ENCODE peak calls at places on chromosomes 12 and 14, in four cellular contexts. One of them, this sample, is unnamed.
A peak's percentile ranks its signal among the peaks of the same experiment; 100 is the strongest.

GRCh38 chr12:114434341-114434740 is 28.4 kb upstream of the TBX5 start:
- DNase-seq in WTC11: no peak
- DNase-seq in HepG2: no peak
- DNase-seq in GM23338: no peak
- DNase-seq in this sample: no peak

GRCh38 chr14:91317381-91318313 is 73.1 kb upstream of the GPR68 start:
- DNase-seq in WTC11: no peak
- DNase-seq in HepG2: no peak
- DNase-seq in GM23338: no peak
- DNase-seq in this sample: peak; percentile 23

GRCh38 chr12:106672308-106673085 is 89.7 kb downstream of the RFX4 start:
- DNase-seq in WTC11: no peak
- DNase-seq in HepG2: no peak
- DNase-seq in GM23338: peak; percentile 61
- DNase-seq in this sample: no peak

GRCh38 chr12:57849035-57849434 is 2.5 kb upstream of the CTDSP2 start:
- DNase-seq in WTC11: no peak
- DNase-seq in HepG2: no peak
- DNase-seq in GM23338: no peak
- DNase-seq in this sample: no peak

GRCh38 chr12:122888232-122888752 is 7.6 kb downstream of the VPS37B start:
- DNase-seq in WTC11: peak; percentile 46
- DNase-seq in HepG2: peak; percentile 78
- DNase-seq in GM23338: peak; percentile 89
- DNase-seq in this sample: no peak

GRCh38 chr12:125178222-125178621 is 113.0 kb downstream of the AACS start:
- DNase-seq in WTC11: no peak
- DNase-seq in HepG2: no peak
- DNase-seq in GM23338: no peak
- DNase-seq in this sample: no peak

GRCh38 chr14:105136401-105137322 is 31.9 kb downstream of the JAG2 start:
- DNase-seq in WTC11: no peak
- DNase-seq in HepG2: no peak
- DNase-seq in GM23338: peak; percentile 55
- DNase-seq in this sample: no peak

GRCh38 chr14:64732536-64733120 is 28.4 kb downstream of the PLEKHG3 start:
- DNase-seq in WTC11: no peak
- DNase-seq in HepG2: no peak
- DNase-seq in GM23338: no peak
- DNase-seq in this sample: no peak

GRCh38 chr12:5889381-5890047 is 55.5 kb downstream of the ANO2 start:
- DNase-seq in WTC11: no peak
- DNase-seq in HepG2: peak; percentile 26
- DNase-seq in GM23338: peak; percentile 44
- DNase-seq in this sample: peak; percentile 15

GRCh38 chr14:98233656-98234055 is 1038.3 kb downstream of the BCL11B start:
- DNase-seq in WTC11: no peak
- DNase-seq in HepG2: no peak
- DNase-seq in GM23338: peak; percentile 11
- DNase-seq in this sample: no peak

GRCh38 chr14:54108481-54109471 is 152.2 kb upstream of the BMP4 start:
- DNase-seq in WTC11: no peak
- DNase-seq in HepG2: peak; percentile 96
- DNase-seq in GM23338: no peak
- DNase-seq in this sample: no peak

GRCh38 chr12:119154435-119154818 is 24.3 kb upstream of the HSPB8 start:
- DNase-seq in WTC11: peak; percentile 97
- DNase-seq in HepG2: no peak
- DNase-seq in GM23338: peak; percentile 97
- DNase-seq in this sample: peak; percentile 74
- TF ChIP-seq CREB1 in WTC11: no peak
- TF ChIP-seq CREB1 in HepG2: no peak
- TF ChIP-seq CREB1 in GM23338: no peak
- TF ChIP-seq CREB1 in this sample: no peak

GRCh38 chr14:76413962-76414665 is 38.2 kb downstream of the ESRRB start:
- DNase-seq in WTC11: peak; percentile 27
- DNase-seq in HepG2: no peak
- DNase-seq in GM23338: peak; percentile 46
- DNase-seq in this sample: no peak
- TF ChIP-seq CREB1 in WTC11: no peak
- TF ChIP-seq CREB1 in HepG2: no peak
- TF ChIP-seq CREB1 in GM23338: no peak
- TF ChIP-seq CREB1 in this sample: no peak

DNA sequence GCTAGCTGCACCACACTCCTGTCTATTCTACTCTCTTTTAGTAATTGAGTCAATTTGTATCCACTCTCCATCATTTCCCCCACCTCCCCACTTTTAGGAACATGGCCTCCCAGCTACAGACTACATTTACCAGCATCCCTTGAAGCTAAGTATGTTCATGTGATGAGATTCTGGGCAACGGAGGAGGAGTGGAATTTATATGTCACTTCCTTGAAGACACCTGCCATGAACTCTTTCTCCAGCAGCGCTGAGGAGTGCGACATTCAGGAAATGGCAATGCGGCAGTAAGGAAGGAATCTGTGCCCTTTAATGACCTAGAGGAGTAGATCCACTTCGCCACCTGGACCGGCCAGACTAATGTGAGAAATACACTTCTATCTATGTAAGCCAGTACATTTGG is 243.7 kb upstream of the DIO2 start:
- DNase-seq in WTC11: no peak
- DNase-seq in HepG2: no peak
- DNase-seq in GM23338: peak; percentile 27
- DNase-seq in this sample: no peak
- TF ChIP-seq CREB1 in WTC11: no peak
- TF ChIP-seq CREB1 in HepG2: no peak
- TF ChIP-seq CREB1 in GM23338: no peak
- TF ChIP-seq CREB1 in this sample: no peak

GRCh38 chr14:75469164-75469563 is 41.3 kb downstream of the JDP2 start:
- DNase-seq in WTC11: no peak
- DNase-seq in HepG2: no peak
- DNase-seq in GM23338: no peak
- DNase-seq in this sample: no peak

GRCh38 chr14:75471059-75471458 is 43.2 kb downstream of the JDP2 start:
- DNase-seq in WTC11: no peak
- DNase-seq in HepG2: no peak
- DNase-seq in GM23338: no peak
- DNase-seq in this sample: no peak

GRCh38 chr14:75467763-75468162 is 39.9 kb downstream of the JDP2 start:
- DNase-seq in WTC11: no peak
- DNase-seq in HepG2: no peak
- DNase-seq in GM23338: no peak
- DNase-seq in this sample: no peak

GRCh38 chr14:75470238-75470797 is 42.5 kb downstream of the JDP2 start:
- DNase-seq in WTC11: no peak
- DNase-seq in HepG2: no peak
- DNase-seq in GM23338: no peak
- DNase-seq in this sample: no peak

GRCh38 chr14:75469606-75470237 is 41.9 kb downstream of the JDP2 start:
- DNase-seq in WTC11: no peak
- DNase-seq in HepG2: no peak
- DNase-seq in GM23338: no peak
- DNase-seq in this sample: no peak
- TF ChIP-seq CREB1 in WTC11: no peak
- TF ChIP-seq CREB1 in HepG2: no peak
- TF ChIP-seq CREB1 in GM23338: no peak
- TF ChIP-seq CREB1 in this sample: no peak

GRCh38 chr14:56143025-56143424 is 24.8 kb downstream of the PELI2 start:
- DNase-seq in WTC11: no peak
- DNase-seq in HepG2: no peak
- DNase-seq in GM23338: no peak
- DNase-seq in this sample: no peak

GRCh38 chr14:56145965-56146364 is 27.8 kb downstream of the PELI2 start:
- DNase-seq in WTC11: no peak
- DNase-seq in HepG2: no peak
- DNase-seq in GM23338: no peak
- DNase-seq in this sample: no peak

GRCh38 chr14:56147980-56148901 is 30.0 kb downstream of the PELI2 start:
- DNase-seq in WTC11: no peak
- DNase-seq in HepG2: no peak
- DNase-seq in GM23338: peak; percentile 22
- DNase-seq in this sample: no peak

GRCh38 chr14:56144176-56144575 is 26.0 kb downstream of the PELI2 start:
- DNase-seq in WTC11: no peak
- DNase-seq in HepG2: no peak
- DNase-seq in GM23338: no peak
- DNase-seq in this sample: no peak

DNA sequence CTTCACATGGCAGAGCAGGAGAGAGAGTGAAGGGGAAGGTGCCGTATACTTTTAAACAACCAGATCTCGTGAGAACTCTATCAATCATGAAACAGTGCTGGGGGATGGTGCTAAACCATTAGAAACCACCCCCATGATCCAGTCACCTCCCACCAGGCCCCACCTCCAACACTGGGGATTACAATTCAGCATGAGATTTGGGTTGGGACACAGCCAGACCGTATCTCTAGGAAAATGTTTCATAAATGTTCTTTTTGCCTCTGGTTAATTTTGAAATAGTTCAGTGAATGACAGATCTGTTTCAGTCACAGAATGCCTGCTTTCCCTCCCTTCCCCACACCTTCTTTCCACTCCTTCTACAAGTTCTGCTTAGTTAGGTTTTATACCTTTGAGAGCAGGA is 27.0 kb downstream of the PELI2 start:
- DNase-seq in WTC11: no peak
- DNase-seq in HepG2: no peak
- DNase-seq in GM23338: no peak
- DNase-seq in this sample: no peak
- TF ChIP-seq CREB1 in WTC11: no peak
- TF ChIP-seq CREB1 in HepG2: no peak
- TF ChIP-seq CREB1 in GM23338: no peak
- TF ChIP-seq CREB1 in this sample: no peak

DNA sequence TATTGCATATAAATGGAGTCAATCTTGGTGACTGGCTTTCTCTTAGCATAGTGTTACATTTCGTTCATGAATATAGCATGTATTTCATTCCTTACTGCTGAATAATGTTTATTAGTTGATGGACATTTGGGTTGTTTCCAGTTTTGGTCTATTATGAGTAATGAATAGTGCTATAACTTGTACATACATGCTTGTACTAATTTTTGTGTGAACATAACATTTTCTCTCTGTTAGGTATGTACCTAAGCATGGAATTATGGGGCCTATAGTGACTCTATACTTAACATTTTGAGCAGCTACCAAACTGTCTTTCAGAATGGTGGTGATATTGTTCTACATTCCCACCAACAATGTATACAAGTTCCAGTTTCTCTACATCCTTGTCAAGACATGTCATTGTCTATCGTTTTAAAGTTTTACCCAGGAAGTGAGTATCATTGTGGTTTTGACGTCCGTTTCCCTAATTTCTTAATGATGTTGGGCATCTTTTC is 23.1 kb downstream of the ATP2A2 start:
- DNase-seq in WTC11: no peak
- DNase-seq in HepG2: no peak
- DNase-seq in GM23338: no peak
- DNase-seq in this sample: no peak
- TF ChIP-seq CREB1 in WTC11: no peak
- TF ChIP-seq CREB1 in HepG2: no peak
- TF ChIP-seq CREB1 in GM23338: no peak
- TF ChIP-seq CREB1 in this sample: no peak

GRCh38 chr14:103735815-103736545 is 20.4 kb downstream of the ZFYVE21 start:
- DNase-seq in WTC11: no peak
- DNase-seq in HepG2: no peak
- DNase-seq in GM23338: no peak
- DNase-seq in this sample: no peak

GRCh38 chr14:103734081-103734888 is 18.7 kb downstream of the ZFYVE21 start:
- DNase-seq in WTC11: no peak
- DNase-seq in HepG2: no peak
- DNase-seq in GM23338: no peak
- DNase-seq in this sample: no peak

GRCh38 chr14:103735439-103735814 is 19.8 kb downstream of the ZFYVE21 start:
- DNase-seq in WTC11: no peak
- DNase-seq in HepG2: no peak
- DNase-seq in GM23338: no peak
- DNase-seq in this sample: no peak

GRCh38 chr14:103733651-103734050 is 18.0 kb downstream of the ZFYVE21 start:
- DNase-seq in WTC11: no peak
- DNase-seq in HepG2: no peak
- DNase-seq in GM23338: no peak
- DNase-seq in this sample: no peak

GRCh38 chr14:103735022-103735421 is 19.4 kb downstream of the ZFYVE21 start:
- DNase-seq in WTC11: no peak
- DNase-seq in HepG2: no peak
- DNase-seq in GM23338: no peak
- DNase-seq in this sample: no peak
- TF ChIP-seq CREB1 in WTC11: no peak
- TF ChIP-seq CREB1 in HepG2: no peak
- TF ChIP-seq CREB1 in GM23338: no peak
- TF ChIP-seq CREB1 in this sample: no peak

GRCh38 chr14:47246367-47246766 is 429.0 kb downstream of the MDGA2 start:
- DNase-seq in WTC11: no peak
- DNase-seq in HepG2: no peak
- DNase-seq in GM23338: no peak
- DNase-seq in this sample: no peak

GRCh38 chr14:47235619-47236018 is 439.8 kb downstream of the MDGA2 start:
- DNase-seq in WTC11: no peak
- DNase-seq in HepG2: no peak
- DNase-seq in GM23338: no peak
- DNase-seq in this sample: no peak

GRCh38 chr14:47240755-47241437 is 434.5 kb downstream of the MDGA2 start:
- DNase-seq in WTC11: no peak
- DNase-seq in HepG2: no peak
- DNase-seq in GM23338: peak; percentile 9
- DNase-seq in this sample: no peak
- TF ChIP-seq CREB1 in WTC11: no peak
- TF ChIP-seq CREB1 in HepG2: no peak
- TF ChIP-seq CREB1 in GM23338: no peak
- TF ChIP-seq CREB1 in this sample: no peak

This sample was measured in K562.